ENCODE peak calls at places on chromosomes 13 and 19, in four cellular contexts. One of them, this sample, is unnamed.

GRCh38 chr13:35722438-35723060 is 246.1 kb upstream of the MAB21L1 start:
- DNase-seq in GM23248: no peak
- DNase-seq in uterus: peak
- DNase-seq in CD8-positive, alpha-beta T cell: no peak
- DNase-seq in this sample: no peak

GRCh38 chr19:53944933-53945332 is 17.8 kb upstream of the CACNG8 start:
- DNase-seq in uterus: no peak
- DNase-seq in GM23248: no peak
- DNase-seq in CD8-positive, alpha-beta T cell: no peak
- DNase-seq in this sample: no peak

GRCh38 chr13:72384879-72385278 is 342.6 kb downstream of the MZT1 start:
- DNase-seq in GM23248: no peak
- DNase-seq in CD8-positive, alpha-beta T cell: no peak
- DNase-seq in uterus: no peak
- DNase-seq in this sample: peak

GRCh38 chr19:18878858-18879578 is 16.9 kb downstream of the CERS1 start:
- DNase-seq in GM23248: no peak
- DNase-seq in uterus: no peak
- DNase-seq in CD8-positive, alpha-beta T cell: no peak
- DNase-seq in this sample: no peak

GRCh38 chr13:91247768-91248167 is 99.7 kb upstream of the MIR17HG start:
- DNase-seq in uterus: no peak
- DNase-seq in CD8-positive, alpha-beta T cell: no peak
- DNase-seq in GM23248: peak
- DNase-seq in this sample: peak

GRCh38 chr19:38437295-38437694 is 3.8 kb downstream of the RYR1 start:
- DNase-seq in uterus: no peak
- DNase-seq in GM23248: no peak
- DNase-seq in CD8-positive, alpha-beta T cell: no peak
- DNase-seq in this sample: no peak

GRCh38 chr13:67554746-67555452 is 324.8 kb upstream of the PCDH9 start:
- DNase-seq in GM23248: no peak
- DNase-seq in CD8-positive, alpha-beta T cell: no peak
- DNase-seq in uterus: no peak
- DNase-seq in this sample: no peak

GRCh38 chr19:10823690-10824089 is 12.3 kb downstream of the TMED1 start:
- DNase-seq in GM23248: no peak
- DNase-seq in CD8-positive, alpha-beta T cell: no peak
- DNase-seq in uterus: no peak
- DNase-seq in this sample: no peak

GRCh38 chr19:46493236-46494114 is 2.2 kb downstream of the PNMA8B start:
- DNase-seq in CD8-positive, alpha-beta T cell: no peak
- DNase-seq in GM23248: peak
- DNase-seq in uterus: peak
- DNase-seq in this sample: no peak

GRCh38 chr19:53521373-53522202 is 16.4 kb upstream of the ZNF331 start:
- DNase-seq in CD8-positive, alpha-beta T cell: no peak
- DNase-seq in GM23248: no peak
- DNase-seq in uterus: no peak
- DNase-seq in this sample: no peak

GRCh38 chr19:28694812-28695211 is 518.1 kb downstream of the UQCRFS1 start:
- DNase-seq in GM23248: no peak
- DNase-seq in uterus: no peak
- DNase-seq in CD8-positive, alpha-beta T cell: no peak
- DNase-seq in this sample: no peak

GRCh38 chr19:16588089-16588823 is 16.0 kb upstream of the SLC35E1 start:
- DNase-seq in GM23248: no peak
- DNase-seq in uterus: peak
- DNase-seq in CD8-positive, alpha-beta T cell: peak
- DNase-seq in this sample: peak

GRCh38 chr13:20174656-20175405 is 14.0 kb upstream of the GJA3 start:
- DNase-seq in uterus: peak
- DNase-seq in GM23248: peak
- DNase-seq in CD8-positive, alpha-beta T cell: peak
- DNase-seq in this sample: peak

GRCh38 chr19:47713046-47714021 is at the start of gene EHD2:
- DNase-seq in uterus: peak
- DNase-seq in GM23248: peak
- DNase-seq in CD8-positive, alpha-beta T cell: peak
- DNase-seq in this sample: peak

GRCh38 chr13:52399037-52399436 is 6.9 kb downstream of the THSD1 start:
- DNase-seq in GM23248: no peak
- DNase-seq in uterus: no peak
- DNase-seq in CD8-positive, alpha-beta T cell: no peak
- DNase-seq in this sample: no peak

GRCh38 chr13:51733656-51734334 is 70.2 kb downstream of the DHRS12 start:
- DNase-seq in GM23248: peak
- DNase-seq in CD8-positive, alpha-beta T cell: no peak
- DNase-seq in uterus: no peak
- DNase-seq in this sample: peak

GRCh38 chr13:113475280-113475679 is 15.2 kb downstream of the DCUN1D2 start:
- DNase-seq in CD8-positive, alpha-beta T cell: no peak
- DNase-seq in uterus: no peak
- DNase-seq in GM23248: no peak
- DNase-seq in this sample: no peak

GRCh38 chr13:48506092-48506701 is 26.7 kb downstream of the RCBTB2 start:
- DNase-seq in GM23248: no peak
- DNase-seq in uterus: no peak
- DNase-seq in CD8-positive, alpha-beta T cell: no peak
- DNase-seq in this sample: no peak

GRCh38 chr19:37932985-37933953 is 26.3 kb downstream of the SIPA1L3 start:
- DNase-seq in GM23248: peak
- DNase-seq in CD8-positive, alpha-beta T cell: no peak
- DNase-seq in uterus: no peak
- DNase-seq in this sample: peak

GRCh38 chr19:3184847-3185481 is 766 bp upstream of the NCLN start:
- DNase-seq in GM23248: peak
- DNase-seq in uterus: no peak
- DNase-seq in CD8-positive, alpha-beta T cell: peak
- DNase-seq in this sample: peak

GRCh38 chr19:17936379-17936778 is 3.6 kb downstream of the CCDC124 start:
- DNase-seq in CD8-positive, alpha-beta T cell: no peak
- DNase-seq in uterus: no peak
- DNase-seq in GM23248: no peak
- DNase-seq in this sample: no peak

GRCh38 chr19:49423278-49423984 is at the start of gene PTH2:
- DNase-seq in uterus: no peak
- DNase-seq in CD8-positive, alpha-beta T cell: no peak
- DNase-seq in GM23248: no peak
- DNase-seq in this sample: no peak
- H3K4me3 ChIP-seq in uterus: no peak
- H3K4me3 ChIP-seq in CD8-positive, alpha-beta T cell: peak
- H3K4me3 ChIP-seq in GM23248: no peak
- H3K4me3 ChIP-seq in this sample: no peak

DNA sequence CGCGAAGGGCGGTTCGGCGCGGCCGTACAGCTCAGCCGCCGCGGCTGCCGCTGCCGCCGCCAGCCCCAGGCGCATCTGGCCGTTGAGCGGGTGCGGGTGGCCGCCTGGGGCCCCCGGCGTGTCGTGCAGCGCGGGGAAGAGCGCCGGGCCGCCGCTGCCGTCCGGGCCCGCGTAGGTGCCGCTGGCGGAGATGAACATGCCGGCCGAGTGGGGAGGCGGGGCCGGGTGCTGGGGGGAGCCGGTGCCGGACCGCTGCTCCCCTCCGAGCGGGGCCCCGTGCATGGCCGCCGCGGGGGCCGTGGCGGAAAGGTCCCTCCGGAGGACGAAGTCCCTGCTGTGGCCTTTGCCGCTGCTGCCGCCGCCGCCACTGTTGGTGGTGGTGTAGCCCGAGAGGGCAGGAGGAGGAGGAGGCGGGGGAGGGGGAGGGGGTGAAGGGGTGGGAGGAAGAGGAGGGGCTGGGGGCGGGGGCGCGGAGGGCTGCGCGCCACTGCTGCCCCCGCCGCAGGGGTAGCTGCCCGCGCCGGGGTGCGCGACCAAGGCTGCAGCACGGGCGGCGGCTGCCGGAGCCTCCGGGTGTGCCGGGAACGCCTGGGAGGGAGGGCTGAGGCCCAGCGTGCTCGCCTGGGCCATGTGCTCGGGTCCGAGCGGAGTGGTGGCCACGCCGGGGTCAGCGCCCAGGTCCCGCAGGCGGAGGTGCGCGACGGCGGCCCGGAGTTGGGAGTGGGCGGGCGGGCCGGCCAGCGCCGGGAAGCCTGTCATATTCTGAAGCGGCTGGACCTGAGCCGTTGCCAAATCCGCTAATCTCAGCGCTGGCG is 599 bp downstream of the ZIC5 start:
- DNase-seq in uterus: no peak
- DNase-seq in GM23248: peak
- DNase-seq in CD8-positive, alpha-beta T cell: no peak
- DNase-seq in this sample: no peak
- H3K4me3 ChIP-seq in uterus: no peak
- H3K4me3 ChIP-seq in GM23248: no peak
- H3K4me3 ChIP-seq in CD8-positive, alpha-beta T cell: no peak
- H3K4me3 ChIP-seq in this sample: no peak

GRCh38 chr13:98978280-98978679 is 416 bp upstream of the DOCK9 start:
- DNase-seq in CD8-positive, alpha-beta T cell: no peak
- DNase-seq in GM23248: peak
- DNase-seq in uterus: no peak
- DNase-seq in this sample: peak

GRCh38 chr13:98976338-98976737 is 1.5 kb downstream of the DOCK9 start:
- DNase-seq in CD8-positive, alpha-beta T cell: no peak
- DNase-seq in GM23248: peak
- DNase-seq in uterus: no peak
- DNase-seq in this sample: no peak

GRCh38 chr13:98979012-98979411 is 1.1 kb upstream of the DOCK9 start:
- DNase-seq in uterus: no peak
- DNase-seq in CD8-positive, alpha-beta T cell: no peak
- DNase-seq in GM23248: no peak
- DNase-seq in this sample: no peak

GRCh38 chr13:98976941-98977340 is 923 bp downstream of the DOCK9 start:
- DNase-seq in CD8-positive, alpha-beta T cell: no peak
- DNase-seq in uterus: no peak
- DNase-seq in GM23248: peak
- DNase-seq in this sample: no peak

GRCh38 chr13:98977568-98978270 is at the start of gene DOCK9:
- DNase-seq in GM23248: peak
- DNase-seq in CD8-positive, alpha-beta T cell: no peak
- DNase-seq in uterus: peak
- DNase-seq in this sample: peak
- H3K4me3 ChIP-seq in GM23248: peak
- H3K4me3 ChIP-seq in CD8-positive, alpha-beta T cell: no peak
- H3K4me3 ChIP-seq in uterus: peak
- H3K4me3 ChIP-seq in this sample: peak

DNA sequence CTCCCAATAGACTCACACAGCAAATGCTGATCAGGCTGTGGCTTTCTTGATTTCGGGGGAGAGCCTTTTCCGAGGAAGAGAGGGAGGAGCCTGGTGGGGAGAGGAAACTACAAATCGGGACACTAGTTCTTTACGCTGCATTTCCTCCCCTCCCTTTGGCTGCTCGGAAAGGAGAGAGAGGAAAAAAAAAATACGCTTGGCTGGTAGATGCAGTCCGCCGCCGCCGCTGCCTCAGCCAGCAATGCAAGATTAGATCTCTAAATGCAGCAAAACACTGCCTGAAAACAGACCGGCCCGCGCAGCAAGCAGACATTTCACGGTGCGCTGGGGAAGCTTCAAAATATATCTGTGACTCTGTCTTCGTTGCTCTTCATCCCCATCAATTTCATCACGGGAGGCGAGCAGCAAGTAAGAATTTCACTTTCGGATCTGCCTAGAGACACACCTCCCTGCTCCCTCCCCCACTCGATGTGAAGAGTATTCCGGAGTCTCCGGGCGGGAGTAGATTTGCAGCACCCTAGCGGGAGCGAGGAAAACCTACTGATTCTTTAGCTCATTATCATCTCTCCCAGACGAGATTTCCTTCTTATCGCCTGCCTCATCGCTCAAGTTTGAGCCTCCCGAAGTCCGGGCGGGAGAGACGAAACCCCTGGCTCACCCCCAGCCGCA is at the start of gene PCDH17:
- DNase-seq in uterus: no peak
- DNase-seq in CD8-positive, alpha-beta T cell: no peak
- DNase-seq in GM23248: peak
- DNase-seq in this sample: no peak
- H3K4me3 ChIP-seq in uterus: peak
- H3K4me3 ChIP-seq in CD8-positive, alpha-beta T cell: peak
- H3K4me3 ChIP-seq in GM23248: peak
- H3K4me3 ChIP-seq in this sample: peak

GRCh38 chr13:78599911-78600310 is 3.4 kb downstream of the POU4F1 start:
- DNase-seq in uterus: no peak
- DNase-seq in GM23248: no peak
- DNase-seq in CD8-positive, alpha-beta T cell: no peak
- DNase-seq in this sample: no peak

GRCh38 chr13:78601886-78602560 is 1.3 kb downstream of the POU4F1 start:
- DNase-seq in uterus: no peak
- DNase-seq in CD8-positive, alpha-beta T cell: no peak
- DNase-seq in GM23248: no peak
- DNase-seq in this sample: no peak

GRCh38 chr13:78602561-78603239 is 652 bp downstream of the POU4F1 start:
- DNase-seq in uterus: no peak
- DNase-seq in CD8-positive, alpha-beta T cell: no peak
- DNase-seq in GM23248: no peak
- DNase-seq in this sample: no peak

GRCh38 chr13:78600317-78600899 is 2.9 kb downstream of the POU4F1 start:
- DNase-seq in uterus: no peak
- DNase-seq in GM23248: no peak
- DNase-seq in CD8-positive, alpha-beta T cell: no peak
- DNase-seq in this sample: no peak

GRCh38 chr13:78601124-78601885 is 2.0 kb downstream of the POU4F1 start:
- DNase-seq in uterus: no peak
- DNase-seq in CD8-positive, alpha-beta T cell: no peak
- DNase-seq in GM23248: peak
- DNase-seq in this sample: no peak
- H3K4me3 ChIP-seq in uterus: no peak
- H3K4me3 ChIP-seq in CD8-positive, alpha-beta T cell: peak
- H3K4me3 ChIP-seq in GM23248: no peak
- H3K4me3 ChIP-seq in this sample: no peak

DNA sequence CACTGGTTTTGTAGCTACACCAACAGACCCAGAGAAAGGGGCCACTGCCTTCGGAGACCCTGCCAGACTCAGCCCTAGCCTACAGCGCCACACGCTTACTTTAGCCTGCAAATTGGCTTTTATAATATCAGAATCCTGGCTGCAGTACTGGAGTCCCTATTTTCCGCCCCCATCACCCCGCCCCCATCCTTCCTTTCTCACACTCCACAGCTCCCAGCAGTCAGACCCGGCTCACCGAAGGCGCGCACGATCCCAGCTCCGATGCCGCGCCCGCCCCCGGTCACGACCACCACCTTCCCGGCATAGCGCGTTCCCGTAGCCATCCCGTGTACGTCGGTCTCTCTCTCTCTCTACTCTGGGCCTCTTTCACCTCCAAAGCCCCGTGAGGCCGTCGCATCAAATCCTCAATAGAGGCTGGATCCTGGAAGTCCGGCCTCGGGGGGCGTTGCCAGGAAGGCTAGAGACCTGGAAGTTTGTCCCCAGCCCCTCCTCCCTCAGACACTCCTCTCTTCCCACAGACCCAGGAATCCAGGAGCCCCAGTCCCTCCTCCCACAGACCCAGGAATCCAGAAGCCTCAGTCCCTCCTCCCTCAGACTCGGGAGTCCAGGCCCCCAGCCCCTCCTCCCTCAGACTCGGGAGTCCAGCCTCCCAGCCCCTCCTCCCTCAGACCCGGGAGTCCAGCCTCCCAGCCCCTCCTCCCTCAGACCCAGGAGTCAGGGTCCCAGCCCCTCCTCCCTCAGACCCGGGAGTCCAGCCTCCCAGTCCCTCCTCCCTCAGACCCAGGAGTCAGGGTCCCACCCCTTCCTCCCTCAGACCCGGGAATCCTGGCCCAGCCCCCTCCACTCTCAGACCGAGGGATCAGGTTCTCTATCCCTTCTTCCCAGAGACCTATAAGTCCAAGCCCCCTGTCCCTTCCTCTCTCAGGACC is at the start of gene HSD17B14:
- DNase-seq in CD8-positive, alpha-beta T cell: no peak
- DNase-seq in GM23248: peak
- DNase-seq in uterus: peak
- DNase-seq in this sample: no peak
- H3K4me3 ChIP-seq in CD8-positive, alpha-beta T cell: peak
- H3K4me3 ChIP-seq in GM23248: peak
- H3K4me3 ChIP-seq in uterus: peak
- H3K4me3 ChIP-seq in this sample: peak